ENCODE peak calls at places on chromosomes 3 and 15, in seven cellular contexts. N, O, J, F, M, X and S are unnamed samples.

GRCh38 chr15:70433583-70434288 is 329.6 kb downstream of the UACA start:
- DNase-seq in N (peak; percentile 70), O (no peak), J (no peak), F (no peak), M (no peak), X (no peak), S (no peak)

GRCh38 chr3:188531210-188531609 is 377.3 kb downstream of the LPP start:
- DNase-seq in N (no peak), O (no peak), J (no peak), F (no peak), M (no peak), X (peak; percentile 59), S (no peak)

GRCh38 chr3:39473452-39474125 is 6.1 kb downstream of the MOBP start:
- DNase-seq in N (no peak), O (no peak), J (no peak), F (no peak), M (no peak), X (no peak), S (no peak)

GRCh38 chr3:186493507-186493906 is 50.7 kb downstream of the CRYGS start:
- DNase-seq in N (no peak), O (no peak), J (no peak), F (no peak), M (no peak), X (peak; percentile 59), S (no peak)

GRCh38 chr15:86267892-86268291 is 188.2 kb downstream of the AGBL1 start:
- DNase-seq in N (no peak), O (no peak), J (no peak), F (no peak), M (no peak), X (no peak), S (no peak)

GRCh38 chr3:188789201-188789600 is 382.6 kb upstream of the TPRG1 start:
- DNase-seq in N (no peak), O (no peak), J (no peak), F (no peak), M (no peak), X (peak; percentile 30), S (no peak)

GRCh38 chr3:141366285-141367037 is 1.8 kb upstream of the ZBTB38 start:
- DNase-seq in N (no peak), O (no peak), J (no peak), F (peak; percentile 52), M (no peak), X (peak; percentile 99), S (no peak)

GRCh38 chr3:72938471-72939265 is 50.8 kb downstream of the GXYLT2 start:
- DNase-seq in N (no peak), O (no peak), J (no peak), F (peak; percentile 85), M (peak; percentile 19), X (peak; percentile 99), S (no peak)

GRCh38 chr15:49860101-49860500 is 239.3 kb downstream of the DTWD1 start:
- DNase-seq in N (no peak), O (no peak), J (no peak), F (no peak), M (no peak), X (peak; percentile 87), S (no peak)

GRCh38 chr3:13891492-13892073 is 11.7 kb upstream of the WNT7A start:
- DNase-seq in N (no peak), O (no peak), J (no peak), F (no peak), M (peak; percentile 24), X (no peak), S (no peak)

GRCh38 chr3:62371735-62372591 is 1.4 kb downstream of the FEZF2 start:
- DNase-seq in N (peak; percentile 79), O (no peak), J (no peak), F (no peak), M (peak; percentile 64), X (no peak), S (no peak)

GRCh38 chr15:39156166-39156565 is 424.7 kb upstream of the THBS1 start:
- DNase-seq in N (no peak), O (no peak), J (no peak), F (no peak), M (no peak), X (no peak), S (no peak)

GRCh38 chr3:118380576-118380975 is 654.1 kb downstream of the IGSF11 start:
- DNase-seq in N (no peak), O (no peak), J (no peak), F (no peak), M (no peak), X (no peak), S (no peak)

GRCh38 chr15:92979011-92979701 is 79.0 kb downstream of the CHD2 start:
- DNase-seq in N (no peak), O (no peak), J (no peak), F (no peak), M (no peak), X (peak; percentile 24), S (no peak)

GRCh38 chr15:62740141-62741004 is 302.2 kb upstream of the TPM1 start:
- DNase-seq in N (no peak), O (no peak), J (no peak), F (no peak), M (no peak), X (peak; percentile 54), S (no peak)

GRCh38 chr15:31265090-31265870 is 61.4 kb upstream of the KLF13 start:
- DNase-seq in N (peak; percentile 71), O (no peak), J (no peak), F (peak; percentile 21), M (peak; percentile 9), X (no peak), S (no peak)

GRCh38 chr15:75696303-75696657 is 16.4 kb downstream of the CSPG4 start:
- DNase-seq in N (no peak), O (no peak), J (no peak), F (no peak), M (no peak), X (no peak), S (peak; percentile 30)

GRCh38 chr3:122660575-122660974 is 20.1 kb upstream of the PARP14 start:
- DNase-seq in N (no peak), O (no peak), J (no peak), F (no peak), M (peak; percentile 61), X (no peak), S (no peak)

GRCh38 chr3:4735243-4735642 is 242.1 kb downstream of the ITPR1 start:
- DNase-seq in N (no peak), O (no peak), J (no peak), F (no peak), M (no peak), X (no peak), S (no peak)

GRCh38 chr15:36594556-36595090 is 15.2 kb downstream of the CDIN1 start:
- DNase-seq in N (no peak), O (no peak), J (no peak), F (no peak), M (no peak), X (no peak), S (no peak)

GRCh38 chr3:194489736-194490612 is 3.2 kb upstream of the ATP13A3 start:
- DNase-seq in N (no peak), O (no peak), J (no peak), F (no peak), M (no peak), X (peak; percentile 62), S (peak; percentile 83)

GRCh38 chr3:102529452-102529851 is 94.6 kb downstream of the ZPLD1 start:
- DNase-seq in N (no peak), O (no peak), J (peak; percentile 51), F (no peak), M (peak; percentile 41), X (peak; percentile 7), S (no peak)
- TF ChIP-seq CTCF in N (no peak), O (no peak), J (peak; percentile 75), F (no peak), M (peak; percentile 56), X (peak; percentile 21), S (no peak)

GRCh38 chr3:58012302-58012701 is 4.1 kb downstream of the FLNB start:
- DNase-seq in N (no peak), O (no peak), J (no peak), F (no peak), M (no peak), X (no peak), S (no peak)
- H3K4me3 ChIP-seq in N (no peak overlapping the region), O (no peak overlapping the region), J (no peak overlapping the region), F (no peak overlapping the region), M (no peak overlapping the region), X (no peak overlapping the region), S (no peak overlapping the region)

GRCh38 chr15:25789206-25789605 is 73.9 kb downstream of the ATP10A start:
- DNase-seq in N (no peak), O (no peak), J (no peak), F (no peak), M (no peak), X (peak; percentile 20), S (no peak)

GRCh38 chr15:25789616-25790002 is 73.5 kb downstream of the ATP10A start:
- DNase-seq in N (no peak), O (no peak), J (no peak), F (no peak), M (no peak), X (no peak), S (no peak)

GRCh38 chr15:25787855-25788521 is 75.1 kb downstream of the ATP10A start:
- DNase-seq in N (peak; percentile 35), O (no peak), J (no peak), F (peak; percentile 39), M (no peak), X (peak; percentile 63), S (no peak)

GRCh38 chr15:25792128-25792527 is 71.0 kb downstream of the ATP10A start:
- DNase-seq in N (no peak), O (no peak), J (no peak), F (no peak), M (no peak), X (no peak), S (no peak)

DNA sequence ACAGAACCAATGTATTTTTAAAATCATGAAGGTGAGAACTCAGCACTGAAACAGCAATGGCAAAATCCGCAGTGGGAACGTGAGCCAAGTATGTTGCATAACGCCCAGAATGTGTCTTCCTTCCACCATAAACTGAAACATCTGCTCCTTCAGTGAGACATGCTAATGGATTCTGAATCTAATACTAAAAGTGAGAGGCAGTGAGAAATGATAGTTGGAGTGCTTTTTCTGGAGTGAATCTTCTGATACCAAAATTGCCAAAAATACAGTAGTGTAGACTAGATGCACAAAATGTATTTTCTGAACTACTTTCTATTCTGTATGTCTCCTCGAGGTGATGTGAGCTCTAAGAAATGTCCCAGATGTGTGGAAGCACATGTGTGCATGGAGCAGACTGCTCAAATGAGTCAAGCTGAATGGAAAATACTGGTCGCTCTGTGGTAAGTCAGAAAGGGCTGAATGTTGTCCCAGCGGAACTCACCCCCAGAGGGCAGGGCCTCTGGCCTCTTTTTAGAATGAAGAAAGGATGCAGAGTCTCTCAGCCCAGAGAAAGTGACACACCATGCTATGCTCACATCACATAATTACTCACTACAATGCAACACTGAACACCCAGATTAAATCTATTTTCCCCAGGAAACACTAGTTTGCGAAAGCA is 73.0 kb downstream of the ATP10A start:
- DNase-seq in N (no peak), O (no peak), J (no peak), F (peak; percentile 48), M (no peak), X (peak; percentile 90), S (no peak)
- TF ChIP-seq CTCF in N (no peak), O (no peak), J (no peak), F (no peak), M (no peak), X (no peak), S (no peak)

DNA sequence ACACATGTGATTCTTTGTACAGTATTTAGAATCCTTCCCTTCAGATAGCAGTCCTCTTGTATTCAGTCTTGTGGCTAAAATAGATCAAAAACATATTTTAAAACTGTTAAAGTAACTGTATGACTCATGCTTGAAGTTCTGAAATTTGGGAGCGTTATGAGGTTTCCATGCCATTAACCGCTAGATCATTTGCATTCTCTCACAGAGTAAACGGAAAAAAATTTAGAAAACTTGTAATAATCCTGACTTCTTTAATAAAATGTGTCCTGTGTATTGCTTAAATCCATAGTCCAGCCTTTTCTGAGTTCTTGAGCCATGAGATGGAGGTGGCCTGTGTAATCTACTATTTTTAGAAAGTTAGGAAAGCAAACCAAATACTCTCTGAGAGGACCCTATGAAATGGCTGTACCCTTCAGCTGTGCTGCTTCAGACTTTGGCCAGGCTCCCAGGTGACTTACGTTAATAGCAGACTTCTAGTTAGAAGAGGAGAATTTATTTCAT is 33.8 kb downstream of the MBNL1 start:
- DNase-seq in N (peak; percentile 77), O (no peak), J (no peak), F (peak; percentile 62), M (no peak), X (peak; percentile 90), S (no peak)
- H3K4me3 ChIP-seq in N (peak overlapping the region; percentile 53), O (peak overlapping the region; percentile 47), J (no peak overlapping the region), F (peak overlapping the region; percentile 32), M (no peak overlapping the region), X (no peak overlapping the region), S (no peak overlapping the region)